ENCODE peak calls at places on chromosomes 3 and 15, in nine cellular contexts. J is neural progenitor cell; Y is lower lobe of right lung; L is RWPE1; E is ovary; X is kidney epithelial cell; H is heart right ventricle; F is CD8-positive, alpha-beta T cell; D is HFFc6. I is an unnamed sample.

GRCh38 chr3:128619146-128619890 is 31.3 kb downstream of the RPN1 start:
- DNase-seq in J (no peak), Y (no peak), L (peak; percentile 63), E (no peak), X (peak; percentile 26), H (no peak), F (no peak), D (peak; percentile 90), I (peak; percentile 96)

GRCh38 chr3:34947849-34948248 is 691.5 kb upstream of the ARPP21 start:
- DNase-seq in J (peak; percentile 14), Y (no peak), L (no peak), E (no peak), X (peak; percentile 74), H (no peak), F (no peak), D (no peak), I (no peak)

GRCh38 chr15:67521770-67522568 is 1.0 kb downstream of the C15orf61 start:
- DNase-seq in J (no peak), Y (no peak), L (no peak), E (no peak), X (no peak), H (peak; percentile 17), F (no peak), D (peak; percentile 57), I (no peak)

GRCh38 chr15:68492855-68493254 is 60.9 kb upstream of the ITGA11 start:
- DNase-seq in J (no peak), Y (no peak), L (no peak), E (peak; percentile 49), X (no peak), H (no peak), F (no peak), D (peak; percentile 22), I (no peak)

GRCh38 chr15:100775581-100776185 is 103.9 kb upstream of the ALDH1A3 start:
- DNase-seq in J (no peak), Y (no peak), L (no peak), E (no peak), X (no peak), H (no peak), F (no peak), D (no peak), I (no peak)

GRCh38 chr15:96330450-96331140 is at the start of gene NR2F2:
- DNase-seq in J (peak; percentile 100), Y (peak; percentile 97), L (peak; percentile 91), E (peak; percentile 99), X (peak; percentile 96), H (peak; percentile 93), F (no peak), D (peak; percentile 99), I (peak; percentile 100)

GRCh38 chr15:37253877-37254276 is 153.5 kb upstream of the MEIS2 start:
- DNase-seq in J (no peak), Y (no peak), L (no peak), E (no peak), X (no peak), H (no peak), F (no peak), D (peak; percentile 32), I (peak; percentile 1)

GRCh38 chr3:193132923-193133463 is 108.0 kb upstream of the PLAAT1 start:
- DNase-seq in J (peak; percentile 4), Y (no peak), L (no peak), E (no peak), X (no peak), H (no peak), F (no peak), D (no peak), I (peak; percentile 21)

GRCh38 chr3:192449036-192449435 is 278.3 kb downstream of the FGF12 start:
- DNase-seq in J (no peak), Y (no peak), L (no peak), E (no peak), X (no peak), H (no peak), F (no peak), D (no peak), I (no peak)

GRCh38 chr15:43104426-43104825 is 1.4 kb downstream of the UBR1 start:
- DNase-seq in J (peak; percentile 6), Y (no peak), L (peak; percentile 55), E (no peak), X (no peak), H (no peak), F (no peak), D (no peak), I (no peak)

GRCh38 chr15:95431518-95431917 is 899.0 kb upstream of the NR2F2 start:
- DNase-seq in J (no peak), Y (no peak), L (no peak), E (no peak), X (no peak), H (no peak), F (no peak), D (no peak), I (no peak)

GRCh38 chr15:28901587-28901980 is 15.8 kb downstream of the APBA2 start:
- DNase-seq in J (no peak), Y (no peak), L (no peak), E (no peak), X (no peak), H (no peak), F (no peak), D (no peak), I (no peak)

GRCh38 chr3:40780801-40781406 is 256.1 kb downstream of the ZNF621 start:
- DNase-seq in J (no peak), Y (no peak), L (no peak), E (peak; percentile 36), X (no peak), H (peak; percentile 79), F (no peak), D (no peak), I (peak; percentile 4)

GRCh38 chr3:187014417-187014864 is 84.1 kb downstream of the ST6GAL1 start:
- DNase-seq in J (no peak), Y (no peak), L (no peak), E (no peak), X (no peak), H (no peak), F (no peak), D (peak; percentile 20), I (peak; percentile 45)

GRCh38 chr15:41423979-41424659 is 7.2 kb downstream of the RTF1 start:
- DNase-seq in J (no peak), Y (no peak), L (no peak), E (no peak), X (no peak), H (no peak), F (no peak), D (no peak), I (no peak)

GRCh38 chr3:123343296-123344174 is 105.4 kb downstream of the ADCY5 start:
- DNase-seq in J (no peak), Y (no peak), L (no peak), E (peak; percentile 36), X (no peak), H (no peak), F (no peak), D (no peak), I (no peak)

GRCh38 chr3:119794971-119795612 is 13.2 kb downstream of the NR1I2 start:
- DNase-seq in J (peak; percentile 87), Y (no peak), L (peak; percentile 30), E (no peak), X (no peak), H (no peak), F (no peak), D (no peak), I (peak; percentile 52)

GRCh38 chr3:119796368-119796767 is 14.5 kb downstream of the NR1I2 start:
- DNase-seq in J (no peak), Y (no peak), L (no peak), E (no peak), X (no peak), H (no peak), F (no peak), D (no peak), I (no peak)

GRCh38 chr3:119796785-119797184 is 14.9 kb downstream of the NR1I2 start:
- DNase-seq in J (no peak), Y (no peak), L (no peak), E (no peak), X (no peak), H (no peak), F (no peak), D (no peak), I (no peak)

GRCh38 chr3:119794401-119794800 is 12.5 kb downstream of the NR1I2 start:
- DNase-seq in J (no peak), Y (no peak), L (no peak), E (no peak), X (no peak), H (no peak), F (no peak), D (no peak), I (no peak)

GRCh38 chr3:119795849-119796248 is 13.9 kb downstream of the NR1I2 start:
- DNase-seq in J (no peak), Y (no peak), L (no peak), E (no peak), X (no peak), H (no peak), F (no peak), D (no peak), I (no peak)
- TF ChIP-seq CTCF in J (no peak), Y (no peak), L (no peak), E (no peak), X (no peak), H (no peak), F (no peak), D (no peak), I (no peak)

DNA sequence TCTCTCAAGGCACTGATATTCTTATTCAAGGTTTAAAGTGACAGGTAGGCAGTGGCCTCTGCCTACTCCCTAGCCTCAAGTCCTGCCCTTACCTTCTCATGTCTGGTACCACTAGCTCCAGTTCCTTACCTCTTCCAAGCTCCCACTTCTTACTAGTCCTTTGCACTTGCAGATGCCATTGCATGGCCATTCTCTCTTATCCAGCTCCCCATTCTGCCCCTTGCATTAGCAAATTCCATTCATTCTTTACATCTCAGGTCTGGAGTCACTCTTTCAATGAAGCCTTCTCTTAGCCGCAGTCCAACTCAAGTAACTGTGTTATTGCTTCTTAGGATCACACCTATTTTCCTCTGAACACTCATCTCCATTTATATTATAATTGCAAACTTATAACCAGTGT is 807.1 kb downstream of the EDEM1 start:
- DNase-seq in J (peak; percentile 41), Y (no peak), L (no peak), E (no peak), X (no peak), H (no peak), F (no peak), D (no peak), I (no peak)
- TF ChIP-seq CTCF in J (no peak), Y (no peak), L (no peak), E (no peak), X (no peak), H (no peak), F (no peak), D (no peak), I (no peak)

GRCh38 chr15:78914027-78914764 is 30.6 kb downstream of the CTSH start:
- DNase-seq in J (peak; percentile 21), Y (no peak), L (peak; percentile 45), E (peak; percentile 85), X (no peak), H (peak; percentile 27), F (no peak), D (peak; percentile 27), I (peak; percentile 84)
- TF ChIP-seq CTCF in J (peak; percentile 30), Y (peak; percentile 47), L (peak; percentile 44), E (peak; percentile 72), X (peak; percentile 53), H (peak; percentile 40), F (no peak), D (peak; percentile 75), I (peak; percentile 52)

DNA sequence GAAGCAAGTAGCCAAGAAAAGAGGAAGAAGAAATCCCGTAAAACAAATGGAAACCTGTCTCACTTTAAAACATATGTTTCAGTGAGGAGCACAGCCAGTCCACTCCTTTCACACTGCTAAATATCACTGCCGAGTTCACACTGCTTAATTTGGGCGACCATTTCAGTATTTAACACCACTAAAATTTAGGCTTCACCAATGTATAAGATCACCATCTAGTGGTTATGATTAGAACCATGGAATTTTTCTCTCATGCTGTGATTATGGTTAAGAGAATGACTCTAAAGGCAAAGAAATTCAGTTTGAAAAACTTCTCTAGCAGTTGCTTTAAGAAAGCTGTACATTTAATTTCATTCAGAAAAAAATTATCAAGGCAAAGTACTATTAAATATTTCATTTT is 16.6 kb downstream of the SLC4A7 start:
- DNase-seq in J (no peak), Y (no peak), L (peak; percentile 24), E (no peak), X (no peak), H (no peak), F (no peak), D (peak; percentile 42), I (no peak)
- TF ChIP-seq CTCF in J (peak; percentile 25), Y (peak; percentile 57), L (peak; percentile 74), E (peak; percentile 43), X (peak; percentile 52), H (peak; percentile 64), F (peak; percentile 60), D (peak; percentile 81), I (peak; percentile 33)

I was measured in foreskin fibroblast.